ENCODE peak calls at places on chromosomes 13 and 19, in four cellular contexts. B is neural progenitor cell, E is tibial artery, V is myocyte. Z is an unnamed sample.

GRCh38 chr19:33432408-33433170 is 59.1 kb downstream of the CEBPG start:
- DNase-seq in B (no peak), E (no peak), V (no peak), Z (no peak)

GRCh38 chr19:50162988-50163387 is at the start of gene IZUMO2:
- DNase-seq in B (no peak), E (no peak), V (no peak), Z (no peak)

GRCh38 chr19:48635966-48636858 is 967 bp downstream of the DBP start:
- DNase-seq in B (peak; percentile 46), E (peak; percentile 83), V (no peak), Z (no peak)

GRCh38 chr13:40445557-40445990 is 220.9 kb downstream of the FOXO1 start:
- DNase-seq in B (no peak), E (no peak), V (peak; percentile 95), Z (peak; percentile 95)

GRCh38 chr19:8615813-8616596 is 5.5 kb upstream of the ADAMTS10 start:
- DNase-seq in B (peak; percentile 66), E (peak; percentile 81), V (peak; percentile 42), Z (peak; percentile 61)

GRCh38 chr13:113657851-113658741 is at the start of gene ATP4B:
- DNase-seq in B (no peak), E (peak; percentile 55), V (no peak), Z (no peak)

GRCh38 chr19:17946965-17947784 is 14.4 kb downstream of the CCDC124 start:
- DNase-seq in B (no peak), E (no peak), V (peak; percentile 33), Z (no peak)

GRCh38 chr19:45475537-45476348 is 7.9 kb downstream of the FOSB start:
- DNase-seq in B (no peak), E (no peak), V (no peak), Z (no peak)

GRCh38 chr19:43934055-43934984 is 762 bp downstream of the ZNF45 start:
- DNase-seq in B (peak; percentile 4), E (no peak), V (peak; percentile 35), Z (no peak)

GRCh38 chr19:5024282-5024681 is 55.4 kb downstream of the KDM4B start:
- DNase-seq in B (no peak), E (no peak), V (peak; percentile 96), Z (peak; percentile 98)

GRCh38 chr13:84684804-84685203 is 802.5 kb upstream of the SLITRK1 start:
- DNase-seq in B (no peak), E (no peak), V (no peak), Z (peak; percentile 11)

GRCh38 chr19:7533281-7533819 is 2.2 kb upstream of the PNPLA6 start:
- DNase-seq in B (peak; percentile 35), E (peak; percentile 84), V (peak; percentile 64), Z (no peak)

GRCh38 chr13:112711528-112712265 is 21.9 kb downstream of the ATP11A start:
- DNase-seq in B (peak; percentile 95), E (peak; percentile 91), V (peak; percentile 95), Z (peak; percentile 75)

GRCh38 chr13:79352107-79352506 is 53.9 kb downstream of the RBM26 start:
- DNase-seq in B (no peak), E (no peak), V (peak; percentile 20), Z (no peak)

GRCh38 chr19:45591004-45591637 is 6.5 kb upstream of the OPA3 start:
- DNase-seq in B (peak; percentile 78), E (no peak), V (no peak), Z (peak; percentile 47)

GRCh38 chr13:33353210-33353609 is 67.7 kb upstream of the STARD13 start:
- DNase-seq in B (no peak), E (peak; percentile 85), V (peak; percentile 83), Z (peak; percentile 64)

GRCh38 chr19:28655054-28655453 is 557.9 kb downstream of the UQCRFS1 start:
- DNase-seq in B (no peak), E (no peak), V (no peak), Z (no peak)

GRCh38 chr13:43285891-43286602 is 262.7 kb downstream of the DNAJC15 start:
- DNase-seq in B (peak; percentile 63), E (no peak), V (peak; percentile 80), Z (peak; percentile 56)

GRCh38 chr13:113861433-113862030 is 2.3 kb downstream of the GAS6 start:
- DNase-seq in B (no peak), E (peak; percentile 57), V (no peak), Z (no peak)

GRCh38 chr19:30105723-30106122 is 163.7 kb downstream of the URI1 start:
- DNase-seq in B (no peak), E (no peak), V (no peak), Z (no peak)

GRCh38 chr19:42441047-42441440 is 1.7 kb downstream of the CXCL17 start:
- DNase-seq in B (no peak), E (no peak), V (no peak), Z (no peak)

GRCh38 chr13:51717786-51718398 is 86.1 kb downstream of the DHRS12 start:
- DNase-seq in B (no peak), E (no peak), V (no peak), Z (no peak)

GRCh38 chr19:55465460-55466245 is 1.1 kb upstream of the C19orf85 start:
- DNase-seq in B (no peak), E (no peak), V (no peak), Z (no peak)

GRCh38 chr13:59766236-59766635 is 397.5 kb downstream of the DIAPH3 start:
- DNase-seq in B (no peak), E (no peak), V (no peak), Z (no peak)

GRCh38 chr13:32425158-32425557 is 2.8 kb downstream of the N4BP2L1 start:
- DNase-seq in B (no peak), E (no peak), V (no peak), Z (no peak)

GRCh38 chr13:111210945-111211469 is 95.9 kb downstream of the ARHGEF7 start:
- DNase-seq in B (no peak), E (no peak), V (no peak), Z (no peak)

GRCh38 chr19:17402982-17403855 is 2.2 kb downstream of the BST2 start:
- DNase-seq in B (peak; percentile 93), E (no peak), V (no peak), Z (peak; percentile 47)

GRCh38 chr13:80116107-80116506 is 224.8 kb downstream of the SPRY2 start:
- DNase-seq in B (no peak), E (no peak), V (peak; percentile 57), Z (no peak)

GRCh38 chr19:41089955-41090354 is 1.7 kb downstream of the CYP2A13 start:
- DNase-seq in B (peak; percentile 44), E (no peak), V (no peak), Z (no peak)

GRCh38 chr13:35630551-35631275 is 154.2 kb upstream of the MAB21L1 start:
- DNase-seq in B (peak; percentile 83), E (no peak), V (peak; percentile 56), Z (peak; percentile 59)

GRCh38 chr13:43303040-43303729 is 279.8 kb downstream of the DNAJC15 start:
- DNase-seq in B (peak; percentile 82), E (peak; percentile 70), V (peak; percentile 84), Z (peak; percentile 89)

GRCh38 chr13:100439247-100439955 is 149.2 kb downstream of the GGACT start:
- DNase-seq in B (peak; percentile 75), E (no peak), V (no peak), Z (no peak)

GRCh38 chr13:114118086-114118762 is 14.2 kb downstream of the RASA3 start:
- DNase-seq in B (no peak), E (no peak), V (no peak), Z (no peak)

GRCh38 chr19:8221161-8221560 is 12.0 kb downstream of the CERS4 start:
- DNase-seq in B (no peak), E (no peak), V (no peak), Z (no peak)

GRCh38 chr19:57389730-57390598 is at the start of gene ZNF548:
- DNase-seq in B (peak; percentile 99), E (peak; percentile 98), V (peak; percentile 99), Z (peak; percentile 98)

GRCh38 chr19:51531349-51532315 is at the start of gene SIGLEC6:
- DNase-seq in B (no peak), E (peak; percentile 77), V (no peak), Z (no peak)

GRCh38 chr13:28573595-28574373 is 78.9 kb upstream of the FLT1 start:
- DNase-seq in B (no peak), E (no peak), V (no peak), Z (no peak)

GRCh38 chr13:78657699-78658629 is 991 bp downstream of the OBI1 start:
- DNase-seq in B (no peak), E (no peak), V (no peak), Z (peak; percentile 49)

Z was measured in SJCRH30.